ENCODE peak calls at places on chromosomes 2 and 18, in six cellular contexts. G is GM12878, K is H1, V is HCT116, J is SK-N-SH, B is K562. Z is an unnamed sample.
A peak's percentile ranks its signal among the peaks of the same experiment; 100 is the strongest.

GRCh38 chr2:96869281-96869823 is 528 bp downstream of the SEMA4C start:
- DNase-seq in G (no peak), K (peak; percentile 71), V (peak; percentile 19), J (peak; percentile 85), B (peak; percentile 74), Z (peak; percentile 58)

GRCh38 chr2:25276569-25277465 is 64.9 kb downstream of the DNMT3A start:
- DNase-seq in G (no peak), K (peak; percentile 94), V (no peak), J (peak; percentile 86), B (peak; percentile 64), Z (no peak)

GRCh38 chr2:163563336-163563735 is 172.5 kb downstream of the FIGN start:
- DNase-seq in G (no peak), K (no peak), V (no peak), J (no peak), B (no peak), Z (no peak)

GRCh38 chr2:143471550-143471949 is 342.3 kb downstream of the ARHGAP15 start:
- DNase-seq in G (no peak), K (no peak), V (no peak), J (no peak), B (no peak), Z (no peak)

GRCh38 chr2:119476301-119477117 is 44.9 kb downstream of the TMEM37 start:
- DNase-seq in G (no peak), K (peak; percentile 87), V (peak; percentile 78), J (peak; percentile 87), B (peak; percentile 80), Z (peak; percentile 27)

GRCh38 chr2:213288913-213289700 is 4.8 kb downstream of the SPAG16 start:
- DNase-seq in G (no peak), K (no peak), V (no peak), J (no peak), B (no peak), Z (no peak)

GRCh38 chr18:9062418-9062751 is 40.1 kb upstream of the NDUFV2 start:
- DNase-seq in G (no peak), K (no peak), V (no peak), J (no peak), B (no peak), Z (no peak)

GRCh38 chr2:176079851-176080539 is 3.8 kb downstream of the EVX2 start:
- DNase-seq in G (no peak), K (peak; percentile 92), V (peak; percentile 59), J (peak; percentile 95), B (peak; percentile 93), Z (no peak)

GRCh38 chr2:204638795-204639194 is 93.5 kb downstream of the PARD3B start:
- DNase-seq in G (no peak), K (no peak), V (no peak), J (no peak), B (no peak), Z (no peak)

GRCh38 chr2:174892546-174892945 is 112.6 kb downstream of the CHN1 start:
- DNase-seq in G (no peak), K (no peak), V (no peak), J (no peak), B (no peak), Z (no peak)

GRCh38 chr2:179422037-179422643 is 157.5 kb upstream of the SESTD1 start:
- DNase-seq in G (no peak), K (peak; percentile 81), V (peak; percentile 58), J (peak; percentile 40), B (peak; percentile 20), Z (peak; percentile 63)

GRCh38 chr2:229174794-229175529 is 96.1 kb downstream of the PID1 start:
- DNase-seq in G (no peak), K (no peak), V (no peak), J (no peak), B (no peak), Z (no peak)
- TF ChIP-seq JUND in G (no peak), K (no peak), V (no peak), J (no peak), B (no peak), Z (no peak)

DNA sequence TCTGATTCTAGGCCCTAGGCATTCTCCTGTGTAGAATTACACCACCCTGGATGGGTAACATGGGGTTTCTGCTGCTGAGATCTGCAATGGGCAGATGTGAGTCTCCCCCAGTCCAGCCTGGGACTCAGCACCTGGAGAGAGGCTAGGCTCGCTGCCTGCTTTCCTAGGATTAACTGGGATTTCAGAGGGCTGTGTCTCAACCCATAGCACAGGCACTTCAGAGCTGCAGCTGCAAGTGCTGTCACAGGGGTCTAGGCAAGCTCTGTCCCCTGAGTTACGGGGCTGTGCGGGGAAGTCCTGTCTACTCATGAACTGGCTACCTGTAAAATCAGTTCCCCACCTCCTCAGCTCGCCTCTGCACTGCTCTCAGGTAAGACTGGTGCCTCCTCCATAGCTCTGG is 51.5 kb downstream of the CABLES1 start:
- DNase-seq in G (no peak), K (no peak), V (no peak), J (no peak), B (no peak), Z (no peak)
- TF ChIP-seq JUND in G (no peak), K (no peak), V (no peak), J (no peak), B (no peak), Z (no peak)

GRCh38 chr2:218026676-218027425 is 24.1 kb upstream of the TNS1 start:
- DNase-seq in G (no peak), K (peak; percentile 44), V (no peak), J (peak; percentile 8), B (no peak), Z (no peak)

GRCh38 chr2:218028189-218028495 is 25.3 kb upstream of the TNS1 start:
- DNase-seq in G (no peak), K (no peak), V (no peak), J (no peak), B (no peak), Z (no peak)

GRCh38 chr2:218026244-218026643 is 23.4 kb upstream of the TNS1 start:
- DNase-seq in G (no peak), K (peak; percentile 44), V (no peak), J (no peak), B (no peak), Z (no peak)

GRCh38 chr2:218028562-218029348 is 26.0 kb upstream of the TNS1 start:
- DNase-seq in G (no peak), K (peak; percentile 37), V (no peak), J (no peak), B (no peak), Z (no peak)

DNA sequence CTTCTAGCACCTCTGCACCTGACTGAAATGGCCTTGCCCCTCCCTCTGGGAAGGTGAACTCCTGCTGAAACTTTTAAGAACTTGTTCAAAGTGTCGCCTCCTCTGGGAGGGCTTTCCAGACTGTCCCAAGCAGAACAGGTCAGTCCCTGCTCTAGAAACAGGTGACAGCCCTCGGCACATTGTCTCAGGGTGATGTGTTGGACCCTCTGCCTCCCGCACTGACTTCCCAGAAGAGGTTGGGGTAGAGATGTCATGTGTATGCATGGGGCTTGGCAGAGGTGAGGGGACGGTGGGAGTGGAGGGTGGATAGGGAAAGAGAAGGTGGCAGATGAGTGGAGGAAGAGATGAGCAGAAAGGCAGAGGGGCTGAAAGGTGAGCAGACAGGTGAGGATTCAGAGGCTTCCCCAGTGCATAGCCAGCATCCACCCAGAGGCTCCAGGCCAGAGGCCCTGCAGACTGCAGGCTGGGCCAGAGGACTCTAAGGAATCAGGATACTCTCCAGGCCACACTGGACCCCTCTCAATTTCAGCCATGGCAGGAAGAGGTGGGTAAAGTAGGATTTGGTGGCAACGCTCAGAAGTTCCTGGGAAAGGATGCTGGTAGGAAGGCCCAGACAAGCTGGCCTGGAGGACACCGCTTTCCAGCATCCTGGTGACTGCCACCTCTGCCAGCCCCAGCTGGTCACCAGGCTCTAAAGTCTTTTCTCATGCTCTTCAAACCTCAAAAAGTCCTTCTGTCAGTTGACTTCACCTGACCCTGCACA is 24.8 kb upstream of the TNS1 start:
- DNase-seq in G (no peak), K (peak; percentile 40), V (no peak), J (no peak), B (no peak), Z (no peak)
- TF ChIP-seq JUND in G (no peak), K (no peak), V (no peak), J (no peak), B (no peak), Z (no peak)

GRCh38 chr18:36017232-36017631 is 44.8 kb downstream of the RMP24 start:
- DNase-seq in G (no peak), K (no peak), V (no peak), J (peak; percentile 72), B (no peak), Z (no peak)

GRCh38 chr18:36006997-36007396 is 34.5 kb downstream of the RMP24 start:
- DNase-seq in G (no peak), K (no peak), V (no peak), J (no peak), B (no peak), Z (no peak)

GRCh38 chr18:36015629-36016028 is 43.1 kb downstream of the RMP24 start:
- DNase-seq in G (peak; percentile 66), K (no peak), V (no peak), J (no peak), B (no peak), Z (no peak)

GRCh38 chr18:36009214-36009613 is 36.7 kb downstream of the RMP24 start:
- DNase-seq in G (no peak), K (no peak), V (no peak), J (no peak), B (no peak), Z (no peak)

DNA sequence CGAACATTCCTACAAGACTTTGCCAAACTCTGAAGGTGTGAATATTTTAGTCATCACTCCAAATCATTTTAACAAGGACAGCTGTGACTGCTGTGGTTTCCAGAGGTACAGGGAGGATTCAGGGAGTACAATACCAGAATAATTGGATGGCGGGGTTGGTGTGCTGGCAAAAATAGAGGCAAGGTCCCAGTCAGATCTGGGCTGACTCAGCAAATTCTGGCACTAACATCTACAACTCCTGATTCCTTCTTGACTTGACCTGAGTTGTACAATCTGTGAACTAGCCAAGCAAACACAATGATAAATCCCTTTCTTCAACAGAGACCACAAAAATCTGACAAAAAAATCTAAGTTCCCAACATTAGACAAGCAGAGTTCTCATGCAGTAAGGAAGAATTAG is 40.4 kb downstream of the RMP24 start:
- DNase-seq in G (no peak), K (no peak), V (no peak), J (no peak), B (no peak), Z (no peak)
- TF ChIP-seq JUND in G (no peak), K (no peak), V (no peak), J (no peak), B (no peak), Z (no peak)

GRCh38 chr2:112031473-112031872 is 23.6 kb upstream of the TMEM87B start:
- DNase-seq in G (no peak), K (peak; percentile 44), V (no peak), J (no peak), B (no peak), Z (peak; percentile 7)
- TF ChIP-seq JUND in G (no peak), K (no peak), V (no peak), J (no peak), B (no peak), Z (no peak)

Z was measured in T47D.